ENCODE peak calls at places on chromosome 3, in eight cellular contexts. O, R, P, M, Q, N, X and F are unnamed samples.

GRCh38 chr3:12579919-12580318 is 23.0 kb downstream of the MKRN2 start:
- DNase-seq in O (no peak), R (no peak), P (no peak), M (no peak), Q (no peak), N (peak), X (no peak), F (no peak)

GRCh38 chr3:5726618-5727017 is 539.1 kb downstream of the EDEM1 start:
- DNase-seq in O (no peak), R (no peak), P (no peak), M (no peak), Q (no peak), N (no peak), X (no peak), F (no peak)

GRCh38 chr3:61725851-61726333 is 164.5 kb downstream of the PTPRG start:
- DNase-seq in O (no peak), R (no peak), P (no peak), M (no peak), Q (no peak), N (no peak), X (no peak), F (no peak)

GRCh38 chr3:144175644-144176425 is 204.2 kb downstream of the DIPK2A start:
- DNase-seq in O (no peak), R (no peak), P (no peak), M (no peak), Q (no peak), N (no peak), X (no peak), F (no peak)

GRCh38 chr3:98817546-98817945 is 54.4 kb downstream of the ST3GAL6 start:
- DNase-seq in O (peak), R (no peak), P (no peak), M (no peak), Q (no peak), N (peak), X (peak), F (peak)

GRCh38 chr3:141963301-141963700 is 86.9 kb downstream of the ATP1B3 start:
- DNase-seq in O (no peak), R (no peak), P (no peak), M (no peak), Q (no peak), N (no peak), X (no peak), F (no peak)

GRCh38 chr3:113161661-113162060 is 49.7 kb upstream of the BOC start:
- DNase-seq in O (no peak), R (no peak), P (no peak), M (no peak), Q (no peak), N (no peak), X (no peak), F (no peak)

GRCh38 chr3:60983906-60984305 is 267.3 kb downstream of the FHIT start:
- DNase-seq in O (no peak), R (no peak), P (no peak), M (no peak), Q (no peak), N (no peak), X (no peak), F (no peak)

GRCh38 chr3:158659454-158660237 is 12.8 kb downstream of the LXN start:
- DNase-seq in O (no peak), R (peak), P (peak), M (peak), Q (peak), N (peak), X (peak), F (peak)

GRCh38 chr3:49703443-49703927 is 14.1 kb downstream of the RNF123 start:
- DNase-seq in O (peak), R (peak), P (peak), M (peak), Q (peak), N (peak), X (peak), F (peak)

GRCh38 chr3:72012376-72012775 is 227.4 kb upstream of the PROK2 start:
- DNase-seq in O (no peak), R (no peak), P (no peak), M (no peak), Q (no peak), N (no peak), X (no peak), F (no peak)

GRCh38 chr3:12405432-12406272 is 78.6 kb upstream of the TSEN2 start:
- DNase-seq in O (no peak), R (no peak), P (no peak), M (peak), Q (no peak), N (no peak), X (peak), F (no peak)

GRCh38 chr3:11624161-11624560 is 19.6 kb downstream of the VGLL4 start:
- DNase-seq in O (no peak), R (no peak), P (no peak), M (no peak), Q (peak), N (no peak), X (no peak), F (no peak)

GRCh38 chr3:41898631-41899030 is 63.3 kb downstream of the ULK4 start:
- DNase-seq in O (no peak), R (no peak), P (no peak), M (no peak), Q (no peak), N (no peak), X (no peak), F (no peak)

GRCh38 chr3:72338082-72338941 is 509.9 kb downstream of the SHQ1 start:
- DNase-seq in O (no peak), R (no peak), P (no peak), M (no peak), Q (no peak), N (no peak), X (no peak), F (peak)

GRCh38 chr3:196936288-196936687 is 6.0 kb downstream of the NCBP2 start:
- DNase-seq in O (no peak), R (no peak), P (no peak), M (no peak), Q (no peak), N (no peak), X (no peak), F (no peak)

GRCh38 chr3:52481819-52482521 is 13.2 kb upstream of the STAB1 start:
- DNase-seq in O (no peak), R (no peak), P (peak), M (no peak), Q (peak), N (no peak), X (no peak), F (no peak)

GRCh38 chr3:49609815-49610214 is 55.5 kb downstream of the BSN start:
- DNase-seq in O (peak), R (no peak), P (no peak), M (no peak), Q (no peak), N (peak), X (peak), F (peak)

GRCh38 chr3:169551646-169552045 is 111.9 kb downstream of the MECOM start:
- DNase-seq in O (no peak), R (no peak), P (no peak), M (no peak), Q (no peak), N (no peak), X (no peak), F (no peak)

GRCh38 chr3:19206540-19206939 is 58.2 kb downstream of the KCNH8 start:
- DNase-seq in O (no peak), R (no peak), P (no peak), M (no peak), Q (no peak), N (no peak), X (no peak), F (no peak)

GRCh38 chr3:179981646-179982045 is 55.1 kb downstream of the PEX5L start:
- DNase-seq in O (no peak), R (no peak), P (no peak), M (no peak), Q (no peak), N (no peak), X (peak), F (no peak)

GRCh38 chr3:107664614-107665013 is 141.9 kb downstream of the BBX start:
- DNase-seq in O (no peak), R (no peak), P (no peak), M (no peak), Q (no peak), N (no peak), X (peak), F (no peak)

GRCh38 chr3:125154800-125155269 is 57.7 kb downstream of the SLC12A8 start:
- DNase-seq in O (no peak), R (no peak), P (no peak), M (no peak), Q (no peak), N (no peak), X (no peak), F (no peak)

GRCh38 chr3:139199421-139200010 is 144.3 kb upstream of the MRPS22 start:
- DNase-seq in O (no peak), R (no peak), P (no peak), M (no peak), Q (no peak), N (peak), X (no peak), F (no peak)

GRCh38 chr3:19347701-19348100 is 199.4 kb downstream of the KCNH8 start:
- DNase-seq in O (no peak), R (no peak), P (no peak), M (no peak), Q (no peak), N (no peak), X (no peak), F (no peak)

GRCh38 chr3:98022978-98023820 is 11.9 kb downstream of the GABRR3 start:
- DNase-seq in O (peak), R (peak), P (peak), M (peak), Q (peak), N (peak), X (peak), F (peak)

GRCh38 chr3:48980295-48980694 is 9.7 kb upstream of the P4HTM start:
- DNase-seq in O (no peak), R (no peak), P (no peak), M (no peak), Q (no peak), N (no peak), X (no peak), F (no peak)

GRCh38 chr3:4976109-4976508 is 3.1 kb upstream of the BHLHE40 start:
- DNase-seq in O (peak), R (peak), P (peak), M (peak), Q (no peak), N (no peak), X (peak), F (peak)